ENCODE peak calls at places on chromosomes 11 and 22, in seven cellular contexts. One of them, this sample, is unnamed.

GRCh38 chr22:19041403-19042074 is 80.7 kb downstream of the DGCR2 start:
- DNase-seq in astrocyte of the spinal cord: no peak
- DNase-seq in fibroblast of the aortic adventitia: no peak
- DNase-seq in stomach: no peak
- DNase-seq in fibroblast of mammary gland: no peak
- DNase-seq in fibroblast of lung: no peak
- DNase-seq in AG09309: no peak
- DNase-seq in this sample: no peak

GRCh38 chr11:43835104-43835503 is 45.5 kb upstream of the ALKBH3 start:
- DNase-seq in fibroblast of lung: peak
- DNase-seq in fibroblast of the aortic adventitia: no peak
- DNase-seq in stomach: peak
- DNase-seq in AG09309: no peak
- DNase-seq in fibroblast of mammary gland: no peak
- DNase-seq in astrocyte of the spinal cord: peak
- DNase-seq in this sample: no peak

GRCh38 chr11:118923721-118924587 is 1.8 kb downstream of the BCL9L start:
- DNase-seq in AG09309: no peak
- DNase-seq in astrocyte of the spinal cord: no peak
- DNase-seq in fibroblast of mammary gland: no peak
- DNase-seq in fibroblast of lung: no peak
- DNase-seq in fibroblast of the aortic adventitia: no peak
- DNase-seq in stomach: no peak
- DNase-seq in this sample: no peak

GRCh38 chr22:29539105-29539504 is 14.5 kb downstream of the THOC5 start:
- DNase-seq in stomach: no peak
- DNase-seq in fibroblast of mammary gland: no peak
- DNase-seq in fibroblast of the aortic adventitia: no peak
- DNase-seq in fibroblast of lung: no peak
- DNase-seq in astrocyte of the spinal cord: no peak
- DNase-seq in AG09309: no peak
- DNase-seq in this sample: no peak

GRCh38 chr22:22245935-22246525 is 1.4 kb downstream of the VPREB1 start:
- DNase-seq in AG09309: no peak
- DNase-seq in stomach: no peak
- DNase-seq in fibroblast of the aortic adventitia: no peak
- DNase-seq in fibroblast of lung: no peak
- DNase-seq in astrocyte of the spinal cord: no peak
- DNase-seq in fibroblast of mammary gland: no peak
- DNase-seq in this sample: no peak

GRCh38 chr11:65305501-65306268 is 9.0 kb upstream of the CDC42EP2 start:
- DNase-seq in fibroblast of the aortic adventitia: no peak
- DNase-seq in fibroblast of lung: peak
- DNase-seq in fibroblast of mammary gland: peak
- DNase-seq in astrocyte of the spinal cord: peak
- DNase-seq in stomach: peak
- DNase-seq in AG09309: no peak
- DNase-seq in this sample: no peak

GRCh38 chr11:102664001-102664752 is 39.0 kb upstream of the MMP20 start:
- DNase-seq in fibroblast of lung: no peak
- DNase-seq in fibroblast of the aortic adventitia: no peak
- DNase-seq in fibroblast of mammary gland: no peak
- DNase-seq in astrocyte of the spinal cord: no peak
- DNase-seq in stomach: no peak
- DNase-seq in AG09309: no peak
- DNase-seq in this sample: no peak

GRCh38 chr11:83092488-83093384 is 21.0 kb upstream of the RAB30 start:
- DNase-seq in fibroblast of lung: peak
- DNase-seq in fibroblast of the aortic adventitia: peak
- DNase-seq in stomach: peak
- DNase-seq in AG09309: no peak
- DNase-seq in astrocyte of the spinal cord: peak
- DNase-seq in fibroblast of mammary gland: no peak
- DNase-seq in this sample: no peak

GRCh38 chr11:128938156-128938885 is 4.3 kb downstream of the TP53AIP1 start:
- DNase-seq in AG09309: no peak
- DNase-seq in fibroblast of the aortic adventitia: no peak
- DNase-seq in stomach: no peak
- DNase-seq in fibroblast of lung: no peak
- DNase-seq in fibroblast of mammary gland: no peak
- DNase-seq in astrocyte of the spinal cord: no peak
- DNase-seq in this sample: no peak

GRCh38 chr11:111531687-111532364 is 8.7 kb upstream of the LAYN start:
- DNase-seq in stomach: no peak
- DNase-seq in fibroblast of lung: peak
- DNase-seq in fibroblast of mammary gland: peak
- DNase-seq in astrocyte of the spinal cord: peak
- DNase-seq in fibroblast of the aortic adventitia: peak
- DNase-seq in AG09309: peak
- DNase-seq in this sample: peak

GRCh38 chr11:14411818-14412217 is 52.8 kb upstream of the RRAS2 start:
- DNase-seq in fibroblast of the aortic adventitia: peak
- DNase-seq in stomach: no peak
- DNase-seq in AG09309: peak
- DNase-seq in fibroblast of mammary gland: peak
- DNase-seq in astrocyte of the spinal cord: peak
- DNase-seq in fibroblast of lung: peak
- DNase-seq in this sample: no peak

GRCh38 chr11:32838505-32839274 is 9.0 kb downstream of the PRRG4 start:
- DNase-seq in astrocyte of the spinal cord: no peak
- DNase-seq in stomach: no peak
- DNase-seq in fibroblast of lung: no peak
- DNase-seq in AG09309: no peak
- DNase-seq in fibroblast of the aortic adventitia: peak
- DNase-seq in fibroblast of mammary gland: peak
- DNase-seq in this sample: no peak

GRCh38 chr22:24494535-24495364 is at the start of gene UPB1:
- DNase-seq in fibroblast of the aortic adventitia: no peak
- DNase-seq in fibroblast of mammary gland: no peak
- DNase-seq in fibroblast of lung: no peak
- DNase-seq in AG09309: no peak
- DNase-seq in astrocyte of the spinal cord: no peak
- DNase-seq in stomach: no peak
- DNase-seq in this sample: no peak

GRCh38 chr22:19876941-19877625 is 22.4 kb upstream of the GNB1L start:
- DNase-seq in stomach: no peak
- DNase-seq in fibroblast of lung: no peak
- DNase-seq in fibroblast of mammary gland: no peak
- DNase-seq in astrocyte of the spinal cord: no peak
- DNase-seq in AG09309: no peak
- DNase-seq in fibroblast of the aortic adventitia: no peak
- DNase-seq in this sample: no peak

GRCh38 chr11:35617687-35618496 is at the start of gene FJX1:
- DNase-seq in fibroblast of mammary gland: peak
- DNase-seq in fibroblast of lung: peak
- DNase-seq in astrocyte of the spinal cord: peak
- DNase-seq in stomach: no peak
- DNase-seq in fibroblast of the aortic adventitia: peak
- DNase-seq in AG09309: peak
- DNase-seq in this sample: peak

GRCh38 chr11:72641900-72642814 is 32.1 kb downstream of the PDE2A start:
- DNase-seq in astrocyte of the spinal cord: no peak
- DNase-seq in fibroblast of lung: peak
- DNase-seq in AG09309: no peak
- DNase-seq in fibroblast of the aortic adventitia: no peak
- DNase-seq in stomach: peak
- DNase-seq in fibroblast of mammary gland: no peak
- DNase-seq in this sample: peak

GRCh38 chr22:33605201-33605600 is 315.1 kb downstream of the LARGE1 start:
- DNase-seq in fibroblast of lung: no peak
- DNase-seq in fibroblast of the aortic adventitia: peak
- DNase-seq in stomach: no peak
- DNase-seq in AG09309: peak
- DNase-seq in fibroblast of mammary gland: peak
- DNase-seq in astrocyte of the spinal cord: no peak
- DNase-seq in this sample: no peak

GRCh38 chr11:6200975-6201374 is 2.0 kb downstream of the OR52W1 start:
- DNase-seq in fibroblast of mammary gland: no peak
- DNase-seq in fibroblast of the aortic adventitia: no peak
- DNase-seq in stomach: peak
- DNase-seq in AG09309: no peak
- DNase-seq in astrocyte of the spinal cord: no peak
- DNase-seq in fibroblast of lung: peak
- DNase-seq in this sample: no peak

GRCh38 chr11:70005107-70005818 is 72.9 kb upstream of the ANO1 start:
- DNase-seq in AG09309: peak
- DNase-seq in astrocyte of the spinal cord: peak
- DNase-seq in stomach: no peak
- DNase-seq in fibroblast of the aortic adventitia: peak
- DNase-seq in fibroblast of lung: peak
- DNase-seq in fibroblast of mammary gland: peak
- DNase-seq in this sample: no peak

GRCh38 chr11:83194284-83195175 is 1.0 kb downstream of the ANKRD42 start:
- DNase-seq in fibroblast of mammary gland: peak
- DNase-seq in stomach: peak
- DNase-seq in fibroblast of the aortic adventitia: peak
- DNase-seq in astrocyte of the spinal cord: peak
- DNase-seq in AG09309: peak
- DNase-seq in fibroblast of lung: peak
- DNase-seq in this sample: peak

GRCh38 chr22:25176799-25177198 is 22.9 kb upstream of the CRYBB3 start:
- DNase-seq in fibroblast of mammary gland: no peak
- DNase-seq in astrocyte of the spinal cord: no peak
- DNase-seq in fibroblast of the aortic adventitia: no peak
- DNase-seq in AG09309: no peak
- DNase-seq in stomach: no peak
- DNase-seq in fibroblast of lung: no peak
- DNase-seq in this sample: no peak

GRCh38 chr11:124961972-124962609 is 8.1 kb downstream of the CCDC15 start:
- DNase-seq in astrocyte of the spinal cord: peak
- DNase-seq in fibroblast of lung: peak
- DNase-seq in fibroblast of the aortic adventitia: peak
- DNase-seq in stomach: no peak
- DNase-seq in fibroblast of mammary gland: peak
- DNase-seq in AG09309: peak
- DNase-seq in this sample: peak

GRCh38 chr11:61609000-61609969 is 28.4 kb upstream of the SYT7 start:
- DNase-seq in astrocyte of the spinal cord: no peak
- DNase-seq in fibroblast of the aortic adventitia: no peak
- DNase-seq in AG09309: no peak
- DNase-seq in fibroblast of lung: no peak
- DNase-seq in stomach: no peak
- DNase-seq in fibroblast of mammary gland: no peak
- DNase-seq in this sample: no peak

GRCh38 chr22:17891427-17892167 is 117.3 kb upstream of the BID start:
- DNase-seq in astrocyte of the spinal cord: no peak
- DNase-seq in AG09309: no peak
- DNase-seq in fibroblast of the aortic adventitia: no peak
- DNase-seq in fibroblast of mammary gland: no peak
- DNase-seq in fibroblast of lung: no peak
- DNase-seq in stomach: no peak
- DNase-seq in this sample: peak

GRCh38 chr22:41688365-41689211 is at the start of gene SNU13:
- DNase-seq in fibroblast of lung: peak
- DNase-seq in fibroblast of mammary gland: peak
- DNase-seq in AG09309: peak
- DNase-seq in stomach: peak
- DNase-seq in fibroblast of the aortic adventitia: peak
- DNase-seq in astrocyte of the spinal cord: peak
- DNase-seq in this sample: peak
- TF ChIP-seq CTCF in fibroblast of lung: no peak
- TF ChIP-seq CTCF in fibroblast of mammary gland: no peak
- TF ChIP-seq CTCF in AG09309: no peak
- TF ChIP-seq CTCF in stomach: no peak
- TF ChIP-seq CTCF in fibroblast of the aortic adventitia: no peak
- TF ChIP-seq CTCF in astrocyte of the spinal cord: no peak
- TF ChIP-seq CTCF in this sample: no peak

DNA sequence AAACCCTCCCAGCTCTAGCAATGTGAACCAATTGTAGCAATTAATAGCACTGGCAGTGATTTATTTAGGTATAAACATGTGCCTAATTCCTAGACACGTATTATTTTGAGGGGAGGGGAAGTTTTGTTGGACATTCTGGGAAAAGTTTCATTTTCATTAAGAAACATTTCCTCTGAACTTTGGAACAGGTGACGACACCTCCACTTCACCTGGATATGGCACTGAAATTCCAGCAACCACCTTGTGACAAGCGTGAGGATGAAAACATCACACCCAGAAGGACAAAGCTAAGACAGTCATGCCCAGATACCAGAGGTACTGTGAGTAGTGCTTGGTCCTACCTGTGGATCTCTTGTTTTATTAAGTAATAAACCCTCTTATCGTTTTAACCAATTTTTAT is 679.6 kb upstream of the KIRREL3 start:
- DNase-seq in fibroblast of mammary gland: no peak
- DNase-seq in fibroblast of the aortic adventitia: no peak
- DNase-seq in AG09309: no peak
- DNase-seq in fibroblast of lung: no peak
- DNase-seq in astrocyte of the spinal cord: no peak
- DNase-seq in stomach: no peak
- DNase-seq in this sample: no peak
- TF ChIP-seq CTCF in fibroblast of mammary gland: no peak
- TF ChIP-seq CTCF in fibroblast of the aortic adventitia: no peak
- TF ChIP-seq CTCF in AG09309: no peak
- TF ChIP-seq CTCF in fibroblast of lung: no peak
- TF ChIP-seq CTCF in astrocyte of the spinal cord: no peak
- TF ChIP-seq CTCF in stomach: no peak
- TF ChIP-seq CTCF in this sample: no peak

DNA sequence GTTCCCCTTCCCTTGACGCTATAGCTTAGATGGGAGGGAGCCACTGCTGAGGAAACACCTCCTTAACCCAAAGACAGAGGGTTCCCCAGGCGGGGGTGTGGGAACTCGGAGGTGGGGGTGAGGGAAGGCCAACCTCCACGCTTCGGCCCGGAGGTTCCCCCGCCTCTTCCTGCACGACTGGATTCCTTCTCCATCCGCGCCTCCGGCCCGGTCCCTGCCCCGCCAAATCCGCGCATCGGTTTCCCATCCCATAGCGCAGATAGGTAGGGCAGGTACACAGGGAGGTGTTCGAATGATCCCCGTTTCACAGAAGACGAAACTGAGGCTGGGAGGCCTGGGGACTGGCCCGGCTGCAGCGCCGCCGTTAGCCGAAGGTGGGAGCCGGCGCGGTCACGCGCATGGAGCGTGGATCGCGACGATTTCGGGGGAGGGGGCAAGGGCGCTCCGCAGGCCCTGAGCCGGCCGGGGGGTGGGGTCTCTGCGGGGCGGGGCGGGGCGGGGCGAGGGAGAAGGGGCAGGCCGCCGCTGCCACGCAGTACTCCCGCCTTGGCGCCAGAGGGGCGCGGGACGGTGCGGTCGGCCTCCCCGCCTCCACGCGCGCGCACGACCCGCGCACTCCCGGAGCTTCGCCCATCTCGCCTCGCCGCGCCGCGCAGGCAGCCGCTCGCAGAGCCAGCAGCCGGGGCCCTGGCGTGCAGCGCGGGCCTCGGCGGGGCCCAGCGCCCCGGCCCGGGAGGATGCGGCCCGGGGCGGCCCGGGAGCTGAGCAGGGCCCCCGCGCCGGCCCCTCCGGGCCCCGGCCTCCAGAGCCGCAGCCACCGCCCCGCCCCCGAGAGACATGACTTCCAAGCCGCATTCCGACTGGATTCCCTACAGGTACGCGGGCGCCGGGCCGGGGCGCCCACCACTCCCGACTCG is at the start of gene TUB:
- DNase-seq in astrocyte of the spinal cord: no peak
- DNase-seq in stomach: peak
- DNase-seq in AG09309: no peak
- DNase-seq in fibroblast of lung: peak
- DNase-seq in fibroblast of the aortic adventitia: no peak
- DNase-seq in fibroblast of mammary gland: peak
- DNase-seq in this sample: no peak
- TF ChIP-seq CTCF in astrocyte of the spinal cord: no peak
- TF ChIP-seq CTCF in stomach: no peak
- TF ChIP-seq CTCF in AG09309: peak
- TF ChIP-seq CTCF in fibroblast of lung: no peak
- TF ChIP-seq CTCF in fibroblast of the aortic adventitia: peak
- TF ChIP-seq CTCF in fibroblast of mammary gland: no peak
- TF ChIP-seq CTCF in this sample: no peak

GRCh38 chr11:116731821-116732739 is 40.7 kb downstream of the BUD13 start:
- DNase-seq in stomach: no peak
- DNase-seq in fibroblast of the aortic adventitia: no peak
- DNase-seq in astrocyte of the spinal cord: no peak
- DNase-seq in AG09309: no peak
- DNase-seq in fibroblast of lung: no peak
- DNase-seq in fibroblast of mammary gland: no peak
- DNase-seq in this sample: no peak
- TF ChIP-seq CTCF in stomach: no peak
- TF ChIP-seq CTCF in fibroblast of the aortic adventitia: no peak
- TF ChIP-seq CTCF in astrocyte of the spinal cord: no peak
- TF ChIP-seq CTCF in AG09309: no peak
- TF ChIP-seq CTCF in fibroblast of lung: no peak
- TF ChIP-seq CTCF in fibroblast of mammary gland: no peak
- TF ChIP-seq CTCF in this sample: no peak

This sample was measured in GM10248.